ENCODE peak calls at places on chromosomes 4 and X, in eight cellular contexts. Z is GM23338, Q is Panc1, S is suprapubic skin, L is K562, O is breast epithelium, N is transverse colon, F is stomach. Y is an unnamed sample.

GRCh38 chrX:32448320-32448719 is 763.0 kb downstream of the DMD start:
- DNase-seq in S (no peak), L (no peak), O (no peak), Z (peak; percentile 1), Q (no peak), N (no peak), F (no peak), Y (no peak)

GRCh38 chr4:77817304-77818076 is 1.7 kb downstream of the CNOT6L start:
- DNase-seq in N (peak; percentile 38), L (peak; percentile 26), Q (no peak), F (no peak), S (no peak), O (no peak), Z (no peak), Y (no peak)

GRCh38 chrX:153662266-153662665 is 11.3 kb downstream of the PNCK start:
- DNase-seq in Z (peak; percentile 81), Q (no peak), N (peak; percentile 64), F (peak; percentile 63), L (peak; percentile 76), S (peak; percentile 73), O (no peak), Y (peak; percentile 83)

GRCh38 chr4:19375931-19376330 is 875.8 kb upstream of the SLIT2 start:
- DNase-seq in N (no peak), S (no peak), L (no peak), F (no peak), Z (no peak), Q (no peak), O (no peak), Y (no peak)

GRCh38 chr4:38290914-38291313 is 330.7 kb downstream of the PTTG2 start:
- DNase-seq in N (no peak), Q (no peak), Z (no peak), O (no peak), S (no peak), L (no peak), F (no peak), Y (no peak)

GRCh38 chr4:45186249-45186648 is 459.9 kb upstream of the GNPDA2 start:
- DNase-seq in Q (no peak), F (no peak), L (no peak), Z (no peak), O (no peak), N (no peak), S (no peak), Y (no peak)

GRCh38 chr4:158630893-158631292 is 40.8 kb downstream of the C4orf46 start:
- DNase-seq in S (no peak), Z (no peak), N (peak; percentile 8), Q (no peak), L (no peak), F (no peak), O (no peak), Y (no peak)

GRCh38 chrX:41600266-41600665 is 88.5 kb upstream of the GPR34 start:
- DNase-seq in F (no peak), N (no peak), Q (no peak), O (no peak), S (no peak), L (no peak), Z (peak; percentile 28), Y (no peak)

GRCh38 chr4:106615961-106616360 is 247.4 kb upstream of the GIMD1 start:
- DNase-seq in N (no peak), Z (no peak), S (no peak), F (no peak), L (no peak), Q (no peak), O (no peak), Y (no peak)

GRCh38 chr4:16508968-16509367 is 282.7 kb upstream of the TAPT1 start:
- DNase-seq in Q (no peak), L (peak; percentile 23), N (no peak), S (no peak), O (no peak), F (no peak), Z (peak; percentile 67), Y (no peak)

GRCh38 chrX:115229337-115229991 is 4.4 kb downstream of the LRCH2 start:
- DNase-seq in L (no peak), F (no peak), Z (no peak), N (no peak), O (no peak), S (no peak), Q (no peak), Y (no peak)

GRCh38 chr4:33160126-33160525 is 2440.0 kb downstream of the PCDH7 start:
- DNase-seq in F (no peak), N (no peak), O (no peak), Q (no peak), Z (peak; percentile 53), S (no peak), L (peak; percentile 0), Y (no peak)

GRCh38 chr4:140092094-140092820 is 61.7 kb downstream of the MAML3 start:
- DNase-seq in O (peak; percentile 29), F (peak; percentile 43), N (peak; percentile 61), Q (no peak), Z (peak; percentile 78), L (peak; percentile 6), S (peak; percentile 80), Y (peak; percentile 25)

GRCh38 chr4:176583278-176583677 is 209.4 kb downstream of the VEGFC start:
- DNase-seq in F (no peak), S (no peak), Z (no peak), N (no peak), O (no peak), Q (no peak), L (no peak), Y (no peak)

GRCh38 chr4:24213936-24214335 is 324.1 kb upstream of the PPARGC1A start:
- DNase-seq in L (no peak), Z (no peak), F (no peak), O (no peak), Q (no peak), S (no peak), N (no peak), Y (no peak)

GRCh38 chr4:15457401-15458201 is 12.1 kb upstream of the CC2D2A start:
- DNase-seq in S (no peak), O (no peak), Z (peak; percentile 64), N (no peak), F (no peak), L (peak; percentile 37), Q (no peak), Y (no peak)

GRCh38 chr4:89847571-89848325 is 10.8 kb upstream of the SNCA start:
- DNase-seq in S (no peak), Q (no peak), Z (no peak), N (no peak), O (no peak), F (no peak), L (no peak), Y (no peak)
- TF ChIP-seq POLR2AphosphoS5 in S (no peak), Q (no peak), Z (no peak), N (no peak), O (no peak), F (no peak), L (no peak), Y (no peak)

DNA sequence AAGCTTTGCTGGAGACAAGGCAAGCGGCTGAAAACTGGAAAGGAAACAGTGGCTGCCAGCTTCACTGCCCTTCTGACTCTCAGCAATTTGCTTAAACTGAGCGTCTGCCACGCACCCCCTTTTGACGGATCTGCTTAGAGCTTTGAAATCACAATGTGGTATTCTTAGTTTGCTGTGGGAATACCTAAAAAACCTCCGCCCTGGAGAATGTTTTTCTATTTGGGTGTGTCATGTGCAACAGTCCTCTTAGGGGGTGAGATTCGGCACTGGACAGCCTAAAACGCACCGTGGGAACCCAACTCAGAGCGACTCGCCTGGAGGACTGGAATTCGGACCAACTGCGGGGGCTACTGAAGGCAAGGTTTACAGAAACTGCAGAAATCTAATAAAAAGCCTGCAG is 199.9 kb downstream of the NSUN7 start:
- DNase-seq in Z (peak; percentile 11), S (no peak), L (no peak), Q (no peak), O (no peak), N (no peak), F (no peak), Y (no peak)
- H3K4me3 ChIP-seq in Z (no peak overlapping the region), S (no peak overlapping the region), L (no peak overlapping the region), Q (no peak overlapping the region), O (no peak overlapping the region), N (no peak overlapping the region), F (no peak overlapping the region), Y (no peak overlapping the region)

DNA sequence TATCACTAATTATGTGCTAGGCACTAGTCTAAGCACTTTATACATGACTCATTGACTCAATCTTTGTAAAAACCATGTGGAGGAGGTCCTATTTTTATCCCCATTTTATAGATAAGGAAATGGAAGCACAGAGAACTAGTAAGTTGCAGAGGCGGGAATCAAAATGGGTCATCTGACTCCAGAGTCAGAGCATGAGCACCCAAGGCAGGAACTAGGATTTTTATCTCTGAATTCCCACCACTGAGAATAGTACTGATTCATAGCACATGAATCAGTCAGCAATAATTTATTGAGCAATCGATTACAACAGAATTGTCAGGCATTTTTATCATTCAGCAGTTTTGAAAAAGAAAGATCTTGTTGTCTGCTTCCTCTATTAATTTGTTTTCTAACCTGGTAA is 19.3 kb downstream of the SCARB2 start:
- DNase-seq in Z (no peak), O (no peak), F (no peak), Q (no peak), L (peak; percentile 34), S (no peak), N (no peak), Y (peak; percentile 68)
- H3K27ac ChIP-seq in Z (no peak overlapping the region), O (peak overlapping the region; percentile 85), F (peak overlapping the region; percentile 62), Q (no peak overlapping the region), L (no peak overlapping the region), S (peak overlapping the region; percentile 34), N (peak overlapping the region; percentile 52), Y (peak overlapping the region; percentile 73)

GRCh38 chr4:147782087-147782781 is 50.3 kb downstream of the ARHGAP10 start:
- DNase-seq in Q (no peak), N (no peak), Z (no peak), F (no peak), O (no peak), L (no peak), S (no peak), Y (no peak)

GRCh38 chr4:147777456-147778091 is 45.7 kb downstream of the ARHGAP10 start:
- DNase-seq in O (no peak), S (no peak), N (no peak), L (no peak), F (no peak), Z (no peak), Q (no peak), Y (no peak)

GRCh38 chr4:147779449-147779848 is 47.6 kb downstream of the ARHGAP10 start:
- DNase-seq in S (no peak), Z (no peak), O (no peak), Q (no peak), F (no peak), L (no peak), N (no peak), Y (no peak)

GRCh38 chr4:147778942-147779341 is 47.1 kb downstream of the ARHGAP10 start:
- DNase-seq in S (no peak), Z (no peak), L (no peak), N (no peak), F (no peak), O (no peak), Q (no peak), Y (no peak)

DNA sequence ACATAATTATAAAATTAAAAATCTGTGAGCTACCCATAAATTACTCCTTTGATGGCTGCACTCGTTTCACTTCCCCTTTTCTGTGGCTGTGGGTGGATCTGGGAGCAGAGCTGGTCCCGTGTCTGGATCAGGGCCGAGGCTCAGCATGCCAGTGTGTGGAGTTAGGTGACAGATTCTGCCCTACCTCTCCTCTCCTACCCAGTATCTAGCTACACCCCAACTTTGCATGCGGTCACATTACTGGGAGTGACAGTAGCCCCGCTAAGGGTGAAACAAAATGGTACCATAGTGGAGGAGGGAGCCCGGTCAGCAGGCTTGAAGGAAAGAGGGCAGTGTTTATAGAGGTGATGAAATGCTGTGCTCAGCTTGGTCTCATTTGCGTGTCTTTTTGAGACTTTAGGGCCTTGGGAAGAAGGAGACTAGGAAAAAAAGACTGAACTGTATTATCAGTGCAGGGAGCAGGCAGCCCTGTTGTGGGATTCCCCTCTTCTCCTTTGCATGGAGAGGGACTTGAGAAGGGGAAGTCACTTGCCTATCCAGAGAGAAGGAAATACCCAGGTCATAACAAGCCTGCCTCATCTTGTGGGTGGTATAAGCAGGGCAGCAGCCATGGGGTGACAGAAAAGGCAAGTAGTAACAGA is 48.4 kb downstream of the ARHGAP10 start:
- DNase-seq in N (peak; percentile 39), L (no peak), Z (no peak), S (no peak), F (no peak), Q (no peak), O (no peak), Y (no peak)
- TF ChIP-seq POLR2AphosphoS5 in N (no peak), L (no peak), Z (no peak), S (no peak), F (no peak), Q (no peak), O (no peak), Y (no peak)

Y was measured in upper lobe of left lung.